ENCODE peak calls at places on chromosomes 13 and 19, in ten cellular contexts. N is RWPE2; Z is PC-9; M is SJSA1; Q is aorta; B is mesendoderm; C is GM12878; V is esophagus squamous epithelium; P is effector memory CD4-positive, alpha-beta T cell; A is stomach. L is an unnamed sample. For H3K36me3, the result is how much of the 10 kb centered on the place peaks cover.

GRCh38 chr19:19402656-19403372 is 2.7 kb upstream of the GATAD2A start:
- DNase-seq in N (no peak), Z (no peak), M (no peak), Q (no peak), B (no peak), C (no peak), V (no peak), P (no peak), A (no peak), L (peak)

GRCh38 chr13:101511766-101512165 is 59.3 kb downstream of the ITGBL1 start:
- DNase-seq in N (no peak), Z (no peak), M (no peak), Q (no peak), B (no peak), C (no peak), V (no peak), P (no peak), A (no peak), L (peak)

GRCh38 chr19:45812297-45812696 is 2.8 kb downstream of the RSPH6A start:
- DNase-seq in N (no peak), Z (no peak), M (no peak), Q (no peak), B (no peak), C (no peak), V (no peak), P (no peak), A (no peak), L (no peak)

GRCh38 chr19:2451741-2452140 is 5.0 kb downstream of the LMNB2 start:
- DNase-seq in N (no peak), Z (no peak), M (no peak), Q (peak), B (no peak), C (no peak), V (no peak), P (no peak), A (no peak), L (no peak)

GRCh38 chr13:103354189-103354588 is 288.0 kb upstream of the SLC10A2 start:
- DNase-seq in N (no peak), Z (no peak), M (no peak), Q (no peak), B (no peak), C (no peak), V (no peak), P (no peak), A (no peak), L (peak)

GRCh38 chr19:18795540-18795939 is 4.4 kb upstream of the COMP start:
- DNase-seq in N (no peak), Z (peak), M (no peak), Q (peak), B (peak), C (no peak), V (no peak), P (no peak), A (no peak), L (peak)

GRCh38 chr13:42380420-42381164 is 108.6 kb downstream of the AKAP11 start:
- DNase-seq in N (no peak), Z (no peak), M (no peak), Q (no peak), B (no peak), C (peak), V (no peak), P (no peak), A (no peak), L (no peak)

GRCh38 chr13:41407380-41407779 is 50.0 kb upstream of the RGCC start:
- DNase-seq in N (no peak), Z (no peak), M (no peak), Q (no peak), B (no peak), C (no peak), V (no peak), P (no peak), A (no peak), L (no peak)

GRCh38 chr19:9565900-9566705 is 18.2 kb downstream of the ZNF121 start:
- DNase-seq in N (no peak), Z (no peak), M (peak), Q (no peak), B (peak), C (no peak), V (no peak), P (no peak), A (no peak), L (no peak)

GRCh38 chr19:49492573-49493411 is 3.4 kb upstream of the RPS11 start:
- DNase-seq in N (no peak), Z (no peak), M (peak), Q (no peak), B (no peak), C (no peak), V (no peak), P (no peak), A (no peak), L (no peak)

GRCh38 chr13:40064154-40064713 is 408.8 kb downstream of the COG6 start:
- DNase-seq in N (no peak), Z (no peak), M (no peak), Q (no peak), B (no peak), C (no peak), V (no peak), P (no peak), A (no peak), L (no peak)

GRCh38 chr19:19477705-19478383 is 37.5 kb downstream of the TSSK6 start:
- DNase-seq in N (no peak), Z (peak), M (no peak), Q (no peak), B (no peak), C (no peak), V (no peak), P (no peak), A (peak), L (no peak)

GRCh38 chr13:51252954-51253531 is 30.8 kb downstream of the FAM124A start:
- DNase-seq in N (no peak), Z (no peak), M (no peak), Q (no peak), B (no peak), C (peak), V (no peak), P (no peak), A (no peak), L (no peak)

GRCh38 chr13:87235621-87236020 is 435.6 kb upstream of the SLITRK5 start:
- DNase-seq in N (no peak), Z (no peak), M (no peak), Q (no peak), B (no peak), C (no peak), V (no peak), P (no peak), A (no peak), L (no peak)

GRCh38 chr13:48236528-48237353 is 3.7 kb downstream of the ITM2B start:
- DNase-seq in N (no peak), Z (no peak), M (no peak), Q (no peak), B (peak), C (no peak), V (no peak), P (no peak), A (no peak), L (peak)

GRCh38 chr13:50026788-50027473 is 11.7 kb downstream of the KCNRG start:
- DNase-seq in N (no peak), Z (no peak), M (no peak), Q (no peak), B (no peak), C (peak), V (no peak), P (no peak), A (no peak), L (no peak)

GRCh38 chr13:27005556-27005955 is 166.1 kb downstream of the USP12 start:
- DNase-seq in N (no peak), Z (no peak), M (no peak), Q (no peak), B (no peak), C (no peak), V (no peak), P (no peak), A (no peak), L (no peak)

GRCh38 chr19:49954092-49954825 is 6.7 kb downstream of the SIGLEC11 start:
- DNase-seq in N (no peak), Z (peak), M (no peak), Q (peak), B (no peak), C (no peak), V (no peak), P (no peak), A (no peak), L (peak)

GRCh38 chr19:43450545-43450997 is 14.8 kb downstream of the LYPD3 start:
- DNase-seq in N (no peak), Z (no peak), M (peak), Q (no peak), B (no peak), C (no peak), V (no peak), P (no peak), A (no peak), L (peak)

GRCh38 chr13:82717249-82717648 is 1165.0 kb downstream of the SLITRK1 start:
- DNase-seq in N (no peak), Z (no peak), M (peak), Q (no peak), B (no peak), C (no peak), V (no peak), P (no peak), A (no peak), L (peak)

GRCh38 chr19:48874309-48875135 is 2.3 kb downstream of the PPP1R15A start:
- DNase-seq in N (no peak), Z (no peak), M (no peak), Q (peak), B (no peak), C (no peak), V (no peak), P (no peak), A (peak), L (peak)

GRCh38 chr19:11168568-11168967 is 13.0 kb upstream of the SPC24 start:
- DNase-seq in N (no peak), Z (peak), M (peak), Q (no peak), B (no peak), C (no peak), V (no peak), P (no peak), A (no peak), L (peak)

GRCh38 chr13:21690955-21691354 is 20.1 kb downstream of the FGF9 start:
- DNase-seq in N (no peak), Z (no peak), M (no peak), Q (no peak), B (no peak), C (no peak), V (no peak), P (no peak), A (no peak), L (no peak)

GRCh38 chr19:42032428-42032827 is 37.6 kb downstream of the GRIK5 start:
- DNase-seq in N (no peak), Z (no peak), M (no peak), Q (no peak), B (peak), C (no peak), V (no peak), P (no peak), A (no peak), L (no peak)

GRCh38 chr13:105436946-105437345 is 1098.5 kb downstream of the EFNB2 start:
- DNase-seq in N (no peak), Z (no peak), M (no peak), Q (no peak), B (peak), C (no peak), V (no peak), P (no peak), A (no peak), L (no peak)

GRCh38 chr13:49584771-49585182 is 581 bp downstream of the RCBTB1 start:
- DNase-seq in N (no peak), Z (no peak), M (no peak), Q (no peak), B (peak), C (no peak), V (no peak), P (no peak), A (no peak), L (peak)

GRCh38 chr19:43806848-43807247 is 4.6 kb upstream of the LYPD5 start:
- DNase-seq in N (no peak), Z (no peak), M (no peak), Q (no peak), B (no peak), C (no peak), V (no peak), P (no peak), A (no peak), L (no peak)

GRCh38 chr19:2171349-2172145 is 7.8 kb downstream of the DOT1L start:
- DNase-seq in N (no peak), Z (no peak), M (no peak), Q (no peak), B (peak), C (peak), V (no peak), P (peak), A (peak), L (no peak)

GRCh38 chr19:49119411-49120324 is at the start of gene PPFIA3:
- DNase-seq in N (peak), Z (peak), M (peak), Q (peak), B (peak), C (no peak), V (no peak), P (no peak), A (peak), L (peak)

GRCh38 chr13:80341098-80341701 is at the start of gene SPRY2:
- DNase-seq in N (peak), Z (peak), M (peak), Q (peak), B (peak), C (no peak), V (peak), P (no peak), A (peak), L (peak)

DNA sequence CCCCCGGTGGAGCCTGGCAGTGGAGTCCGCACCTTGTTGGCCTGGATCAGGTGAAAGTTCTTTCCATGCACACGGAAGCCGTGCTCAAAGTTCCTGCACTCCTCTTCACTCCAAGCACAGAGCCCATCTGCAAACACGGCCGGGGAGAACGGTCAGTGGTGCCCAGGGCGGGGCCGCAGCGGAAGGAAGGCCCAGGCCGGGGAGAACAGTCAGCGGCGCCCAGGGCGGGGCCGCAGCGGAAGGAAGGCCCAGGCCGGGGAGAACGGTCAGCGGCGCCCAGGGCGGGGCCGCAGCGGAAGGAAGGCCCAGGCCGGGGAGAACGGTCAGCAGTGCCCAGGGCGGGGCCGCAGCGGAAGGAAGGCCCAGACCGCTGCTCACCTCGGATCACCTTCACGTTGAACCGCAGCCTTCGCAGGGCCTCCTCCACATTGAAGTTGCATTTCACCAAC is 20.6 kb upstream of the PLPP2 start:
- DNase-seq in N (no peak), Z (no peak), M (no peak), Q (no peak), B (no peak), C (no peak), V (no peak), P (no peak), A (peak), L (no peak)
- H3K36me3 ChIP-seq in N (under half), Z (under half), M (half or more), Q (under half), B (under half), C (under half), V (half or more), P (under half), A (half or more), L (half or more)

GRCh38 chr13:113187263-113187669 is 21.2 kb downstream of the PCID2 start:
- DNase-seq in N (peak), Z (peak), M (peak), Q (peak), B (peak), C (no peak), V (peak), P (peak), A (peak), L (peak)
- H3K36me3 ChIP-seq in N (half or more), Z (under half), M (half or more), Q (under half), B (under half), C (under half), V (half or more), P (under half), A (half or more), L (half or more)

GRCh38 chr13:46168818-46169217 is 13.2 kb downstream of the LCP1 start:
- DNase-seq in N (no peak), Z (no peak), M (no peak), Q (no peak), B (no peak), C (no peak), V (no peak), P (no peak), A (no peak), L (no peak)
- H3K36me3 ChIP-seq in N (under half), Z (under half), M (under half), Q (under half), B (under half), C (under half), V (under half), P (under half), A (under half), L (under half)

GRCh38 chr19:4196009-4196408 is 13.5 kb downstream of the ANKRD24 start:
- DNase-seq in N (no peak), Z (no peak), M (no peak), Q (no peak), B (no peak), C (no peak), V (no peak), P (no peak), A (no peak), L (no peak)
- H3K36me3 ChIP-seq in N (under half), Z (under half), M (under half), Q (under half), B (under half), C (under half), V (under half), P (under half), A (under half), L (under half)

GRCh38 chr19:33409906-33410685 is 36.6 kb downstream of the CEBPG start:
- DNase-seq in N (no peak), Z (no peak), M (no peak), Q (no peak), B (no peak), C (no peak), V (no peak), P (no peak), A (no peak), L (no peak)
- H3K36me3 ChIP-seq in N (under half), Z (under half), M (under half), Q (under half), B (under half), C (under half), V (under half), P (under half), A (under half), L (under half)

GRCh38 chr19:38721496-38721895 is 22.8 kb downstream of the CAPN12 start:
- DNase-seq in N (no peak), Z (no peak), M (no peak), Q (no peak), B (no peak), C (no peak), V (no peak), P (no peak), A (no peak), L (no peak)
- H3K36me3 ChIP-seq in N (half or more), Z (half or more), M (half or more), Q (under half), B (under half), C (under half), V (half or more), P (half or more), A (half or more), L (half or more)

GRCh38 chr13:95392597-95392996 is 91.3 kb upstream of the ABCC4 start:
- DNase-seq in N (no peak), Z (no peak), M (no peak), Q (no peak), B (no peak), C (no peak), V (no peak), P (no peak), A (no peak), L (no peak)
- H3K36me3 ChIP-seq in N (under half), Z (under half), M (under half), Q (under half), B (under half), C (under half), V (under half), P (under half), A (under half), L (under half)

GRCh38 chr19:5651361-5651760 is 28.5 kb downstream of the SAFB start:
- DNase-seq in N (no peak), Z (no peak), M (no peak), Q (no peak), B (peak), C (no peak), V (no peak), P (no peak), A (no peak), L (no peak)
- H3K36me3 ChIP-seq in N (half or more), Z (under half), M (half or more), Q (under half), B (under half), C (under half), V (half or more), P (half or more), A (half or more), L (half or more)

DNA sequence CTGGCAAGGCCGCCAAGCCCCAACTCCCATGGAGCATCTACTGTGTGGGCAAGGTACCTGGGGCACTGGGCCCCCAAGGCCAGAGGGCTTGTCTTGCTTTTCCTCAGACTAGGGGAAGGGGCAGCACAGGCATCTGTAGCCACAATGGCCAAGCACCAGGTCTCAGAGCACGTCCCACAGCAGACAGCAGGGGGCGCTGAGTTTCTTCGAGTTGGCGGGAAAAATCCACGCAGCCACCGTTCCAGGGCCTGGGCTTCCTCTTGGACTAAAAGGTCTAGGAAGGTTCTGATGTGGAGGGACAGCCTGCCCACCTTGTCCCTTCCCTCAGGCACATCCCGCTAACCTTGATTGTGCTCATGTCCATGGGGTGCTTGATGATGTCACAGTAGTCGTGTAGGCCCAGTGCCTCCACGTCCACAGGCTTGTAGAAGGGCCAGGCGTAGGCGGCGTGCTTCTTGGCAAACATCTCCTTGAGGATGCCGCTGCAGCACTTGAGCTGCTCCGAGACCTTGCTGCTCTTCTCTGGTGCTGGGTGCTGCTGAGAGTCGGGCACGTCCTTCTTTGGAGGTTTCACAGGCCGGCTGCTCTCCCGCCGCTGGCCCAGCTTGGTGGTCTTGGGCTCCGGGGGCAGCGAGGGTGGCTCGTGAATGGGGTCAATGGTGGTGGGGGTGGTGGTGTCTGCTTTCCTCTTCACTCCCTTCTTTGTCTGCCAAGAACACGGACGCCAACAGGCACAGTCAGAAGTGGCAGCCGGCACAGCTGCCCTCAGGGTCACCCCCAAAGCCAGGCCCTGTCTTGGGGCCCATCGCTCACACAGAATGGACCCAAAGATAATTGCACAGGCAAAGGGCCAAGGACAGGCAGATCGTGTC is 32.0 kb upstream of the EPHX3 start:
- DNase-seq in N (no peak), Z (peak), M (peak), Q (peak), B (peak), C (no peak), V (no peak), P (peak), A (peak), L (peak)
- H3K36me3 ChIP-seq in N (half or more), Z (half or more), M (half or more), Q (under half), B (under half), C (half or more), V (half or more), P (half or more), A (half or more), L (half or more)